ENCODE peak calls at places on chromosomes 12 and 14, in five cellular contexts. J, E, U, V and L are unnamed samples.

GRCh38 chr14:105845725-105846309 is 319.4 kb downstream of the TMEM121 start:
- DNase-seq in U (no peak), V (no peak), E (no peak), J (no peak), L (no peak)

GRCh38 chr12:98578821-98579220 is 14.7 kb upstream of the SLC25A3 start:
- DNase-seq in V (no peak), E (no peak), J (no peak), U (no peak), L (no peak)

GRCh38 chr14:43539210-43539609 is 967.9 kb downstream of the FSCB start:
- DNase-seq in E (no peak), V (no peak), U (no peak), J (peak), L (no peak)

GRCh38 chr14:22386924-22387775 is 201.9 kb downstream of the DAD1 start:
- DNase-seq in V (peak), U (peak), E (peak), J (peak), L (peak)

GRCh38 chr12:108689314-108690190 is 41.8 kb downstream of the CORO1C start:
- DNase-seq in J (peak), U (no peak), V (no peak), E (peak), L (no peak)

GRCh38 chr12:52181757-52182156 is 10.1 kb downstream of the KRT80 start:
- DNase-seq in V (no peak), U (no peak), J (peak), E (no peak), L (no peak)

GRCh38 chr12:92047058-92047826 is 98.4 kb downstream of the BTG1 start:
- DNase-seq in J (no peak), E (no peak), U (no peak), V (no peak), L (no peak)

GRCh38 chr14:65961004-65961403 is 525.2 kb upstream of the CCDC196 start:
- DNase-seq in V (no peak), E (no peak), J (peak), U (no peak), L (peak)

GRCh38 chr14:104553166-104554087 is 26.1 kb upstream of the C14orf180 start:
- DNase-seq in E (no peak), J (no peak), V (no peak), U (no peak), L (no peak)

GRCh38 chr12:104656383-104656782 is 199.6 kb downstream of the CHST11 start:
- DNase-seq in J (no peak), V (no peak), E (no peak), U (no peak), L (no peak)

GRCh38 chr12:58067610-58068387 is 126.4 kb downstream of the ATP23 start:
- DNase-seq in E (no peak), V (no peak), J (peak), U (peak), L (no peak)

GRCh38 chr12:92554316-92554905 is 148.4 kb upstream of the PLEKHG7 start:
- DNase-seq in U (no peak), V (no peak), J (peak), E (no peak), L (no peak)

GRCh38 chr14:104749958-104750529 is 2.9 kb upstream of the SIVA1 start:
- DNase-seq in E (no peak), J (no peak), U (no peak), V (no peak), L (no peak)

GRCh38 chr14:51396222-51396815 is 156.3 kb downstream of the TMX1 start:
- DNase-seq in E (peak), V (no peak), U (peak), J (peak), L (peak)

GRCh38 chr14:68813318-68813838 is 20.5 kb upstream of the ZFP36L1 start:
- DNase-seq in J (no peak), U (no peak), V (no peak), E (no peak), L (no peak)

GRCh38 chr12:83945871-83946270 is 966.7 kb downstream of the SLC6A15 start:
- DNase-seq in E (no peak), V (no peak), J (peak), U (peak), L (no peak)

GRCh38 chr14:66624319-66624937 is 116.5 kb downstream of the GPHN start:
- DNase-seq in J (peak), E (peak), V (no peak), U (no peak), L (peak)

GRCh38 chr12:132344601-132345000 is 15.2 kb upstream of the GALNT9 start:
- DNase-seq in J (no peak), V (no peak), U (no peak), E (no peak), L (peak)

GRCh38 chr12:24948452-24948815 is 467 bp downstream of the BCAT1 start:
- DNase-seq in J (peak), V (no peak), E (no peak), U (no peak), L (no peak)

GRCh38 chr14:21258194-21258888 is 10.9 kb downstream of the HNRNPC start:
- DNase-seq in J (no peak), E (no peak), V (no peak), U (no peak), L (no peak)

GRCh38 chr14:50088731-50089130 is 27.6 kb downstream of the VCPKMT start:
- DNase-seq in U (no peak), V (no peak), J (no peak), E (no peak), L (no peak)

GRCh38 chr12:56694161-56694560 is 6.1 kb upstream of the PTGES3 start:
- DNase-seq in V (no peak), E (no peak), J (no peak), U (no peak), L (no peak)

GRCh38 chr12:69514111-69514510 is 43.9 kb downstream of the FRS2 start:
- DNase-seq in E (no peak), J (no peak), V (no peak), U (no peak), L (no peak)

GRCh38 chr12:100332852-100333251 is 24.0 kb upstream of the SLC17A8 start:
- DNase-seq in J (no peak), U (no peak), V (no peak), E (no peak), L (no peak)

GRCh38 chr12:25794580-25794979 is 163.9 kb upstream of the RASSF8 start:
- DNase-seq in U (no peak), J (no peak), V (no peak), E (no peak), L (no peak)

GRCh38 chr12:65798903-65799302 is 25.4 kb upstream of the HMGA2 start:
- DNase-seq in E (no peak), U (no peak), J (no peak), V (no peak), L (no peak)

DNA sequence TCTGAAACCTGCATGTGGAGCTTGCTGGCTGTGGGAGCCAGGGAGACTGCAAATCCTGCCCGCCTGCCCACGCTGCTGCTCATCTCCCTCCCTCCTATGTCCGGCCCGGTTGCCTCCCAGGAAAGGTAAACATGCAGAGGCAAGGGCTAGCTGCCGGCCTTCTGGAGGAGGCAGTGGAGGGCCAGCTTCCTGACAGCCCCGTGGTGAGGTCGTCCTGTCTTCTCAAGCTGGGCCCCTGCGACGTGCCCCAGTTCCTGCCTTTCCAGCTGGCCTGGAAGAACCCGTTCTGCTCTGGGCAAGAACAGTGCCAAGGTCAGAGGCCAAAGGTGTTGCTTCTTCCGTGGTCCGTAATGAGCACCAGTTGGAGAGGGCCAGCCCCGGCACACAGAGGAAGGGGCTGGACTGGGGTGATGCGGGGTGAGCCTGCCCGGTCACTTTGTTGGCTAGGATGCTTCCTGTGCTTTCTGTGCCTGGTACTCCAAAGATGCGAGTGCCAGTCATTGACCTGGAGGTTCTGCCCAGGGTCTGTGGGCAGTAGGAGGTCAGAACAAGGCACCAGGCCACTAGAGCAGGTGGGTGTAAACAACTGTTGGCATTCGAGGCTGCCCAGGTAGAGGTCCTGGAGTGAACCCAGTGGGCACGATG is 25.3 kb downstream of the TPCN1 start:
- DNase-seq in U (no peak), V (no peak), E (peak), J (no peak), L (peak)
- H3K4me3 ChIP-seq in U (peak), V (no peak), E (peak), J (no peak), L (no peak)

DNA sequence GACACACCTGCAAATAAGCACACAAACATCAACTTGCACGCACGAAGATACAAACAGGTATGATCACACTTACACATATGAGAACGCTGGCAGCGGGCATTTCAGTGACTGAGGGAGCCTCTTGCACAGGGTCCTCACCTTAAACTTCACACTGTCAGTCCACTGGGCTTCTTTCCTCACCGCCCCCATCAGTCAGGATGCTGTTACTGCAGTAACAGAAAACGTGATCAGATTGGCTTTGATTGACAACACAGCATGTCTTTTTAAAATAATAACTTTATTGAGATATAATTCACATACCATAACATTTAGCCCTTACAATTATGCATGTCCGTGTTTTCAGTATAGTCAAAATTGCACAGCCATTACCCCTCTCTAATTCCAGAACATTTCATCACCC is 8.2 kb downstream of the CCDC197 start:
- DNase-seq in J (no peak), V (no peak), U (no peak), E (no peak), L (no peak)
- TF ChIP-seq CTCF in J (peak), V (no peak), U (peak), E (no peak), L (no peak)

DNA sequence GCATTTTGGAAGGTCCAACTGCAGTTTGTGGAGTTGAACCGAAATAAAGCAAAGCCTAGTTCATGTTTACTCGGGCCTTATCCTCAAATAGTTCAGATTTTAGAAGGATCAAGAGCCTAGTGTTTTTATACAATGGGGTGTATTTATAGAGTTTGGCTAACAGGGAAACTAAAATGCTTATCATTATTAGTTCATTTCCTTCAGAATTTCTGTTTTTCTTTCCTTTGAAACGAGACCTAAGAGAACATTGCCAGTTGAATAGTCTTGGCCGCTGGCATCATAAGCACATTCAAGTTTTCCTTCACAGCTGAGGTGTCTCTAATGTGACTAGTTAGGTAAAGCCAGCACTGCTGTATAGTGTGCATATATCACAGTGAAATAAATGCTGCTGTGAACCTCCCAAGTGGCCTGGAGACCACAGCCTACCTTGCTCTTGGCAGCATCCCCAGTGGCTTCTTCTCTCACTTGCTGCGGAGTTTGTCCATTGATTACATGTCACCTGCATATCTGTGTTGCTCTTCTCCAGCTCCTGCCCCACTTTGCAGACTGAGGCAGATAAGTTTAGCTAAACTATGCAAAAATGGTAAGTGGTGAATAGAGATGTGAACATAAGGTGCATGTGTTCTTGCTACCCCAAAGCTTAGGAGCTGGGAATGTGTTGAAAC is 88.8 kb downstream of the ANO6 start:
- DNase-seq in J (no peak), E (no peak), V (no peak), U (no peak), L (no peak)
- H3K4me3 ChIP-seq in J (no peak), E (no peak), V (no peak), U (no peak), L (no peak)

DNA sequence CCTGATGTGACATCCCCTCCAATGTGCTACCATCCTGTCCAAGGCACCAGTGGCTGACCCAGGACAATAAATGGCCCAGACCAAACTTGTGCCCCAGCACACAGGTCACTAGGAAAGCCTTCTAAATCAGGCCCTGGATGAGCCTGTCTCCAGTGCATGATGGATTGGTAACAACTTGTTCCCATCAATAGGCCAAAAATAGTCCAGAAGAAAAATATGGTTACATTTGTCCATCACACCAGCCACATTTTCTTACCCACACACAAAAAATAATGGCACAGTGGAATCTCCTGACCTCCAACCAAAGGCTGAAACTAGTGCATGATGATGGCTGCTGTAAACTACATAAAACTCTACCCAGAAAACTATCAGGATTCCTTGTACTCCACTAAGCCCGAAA is 228.4 kb downstream of the SPTSSA start:
- DNase-seq in J (no peak), E (no peak), U (no peak), V (no peak), L (no peak)
- TF ChIP-seq CTCF in J (no peak), E (no peak), U (no peak), V (no peak), L (no peak)

GRCh38 chr12:6551496-6552139 is 4.2 kb downstream of the IFFO1 start:
- DNase-seq in E (no peak), J (peak), V (no peak), U (no peak), L (no peak)
- H3K4me3 ChIP-seq in E (no peak), J (peak), V (no peak), U (no peak), L (no peak)

GRCh38 chr12:80946591-80946990 is 8.9 kb upstream of the LIN7A start:
- DNase-seq in U (no peak), J (peak), E (no peak), V (no peak), L (no peak)
- TF ChIP-seq CTCF in U (no peak), J (peak), E (no peak), V (no peak), L (no peak)

GRCh38 chr14:77457522-77458248 is at the start of the genes AHSA1 and VIPAS39:
- DNase-seq in E (peak), J (peak), V (peak), U (peak), L (peak)

GRCh38 chr14:77457115-77457521 is 283 bp downstream of the VIPAS39 start:
- DNase-seq in J (no peak), V (no peak), E (no peak), U (no peak), L (no peak)

GRCh38 chr14:77459072-77459723 is 1.3 kb downstream of the AHSA1 start:
- DNase-seq in U (peak), E (peak), J (peak), V (peak), L (no peak)

GRCh38 chr14:77458249-77458950 is 507 bp downstream of the AHSA1 start:
- DNase-seq in U (no peak), J (peak), E (peak), V (no peak), L (no peak)

DNA sequence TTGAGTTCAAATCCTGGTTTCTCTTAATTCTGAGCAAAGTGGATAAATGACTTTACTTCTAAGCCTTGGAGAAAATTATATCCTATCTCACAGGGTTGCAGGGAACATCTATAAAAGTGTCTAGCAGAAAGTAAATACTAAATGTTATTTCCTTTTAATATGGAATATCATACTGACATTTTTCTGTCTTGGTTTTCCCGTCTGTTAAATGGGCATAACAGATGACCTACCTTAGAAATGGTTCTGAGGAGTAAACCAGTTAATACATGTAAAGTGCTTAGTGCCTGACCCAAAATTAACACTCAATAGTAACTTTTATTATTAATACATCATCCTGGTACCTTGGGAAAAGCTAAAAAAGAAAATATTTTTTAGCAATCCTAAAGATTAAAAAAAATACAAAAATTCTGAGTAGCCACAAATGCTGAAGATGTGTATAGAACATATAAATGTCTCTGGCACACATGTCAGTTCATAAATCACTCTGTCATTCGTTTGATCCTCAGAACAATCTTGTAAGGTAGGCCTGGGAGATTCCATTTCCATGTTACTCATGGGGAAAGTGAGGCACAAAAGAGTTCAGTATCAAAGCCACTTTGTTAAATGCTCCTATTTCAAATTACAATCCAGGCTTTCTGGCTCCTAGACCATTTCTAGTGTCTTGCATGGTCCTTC is 1.3 kb downstream of the VIPAS39 start:
- DNase-seq in U (no peak), V (no peak), J (no peak), E (no peak), L (no peak)
- H3K4me3 ChIP-seq in U (peak), V (no peak), J (peak), E (no peak), L (no peak)